ENCODE peak calls at places on chromosomes 7 and 10, in six cellular contexts. R is H54, O is A549, F is prostate gland, Y is body of pancreas, E is IMR-90. D is an unnamed sample.

GRCh38 chr7:44348300-44348699 is 22.9 kb upstream of the CAMK2B start:
- DNase-seq in O (peak; percentile 47), R (peak; percentile 70), E (peak; percentile 39), Y (no peak), F (no peak), D (peak; percentile 57)

GRCh38 chr10:71845410-71846406 is 5.3 kb downstream of the PSAP start:
- DNase-seq in R (no peak), E (peak; percentile 49), Y (peak; percentile 40), O (no peak), F (no peak), D (no peak)

GRCh38 chr7:27929127-27929526 is 189.2 kb downstream of the TAX1BP1 start:
- DNase-seq in R (no peak), Y (no peak), F (no peak), O (no peak), E (no peak), D (no peak)

GRCh38 chr10:132451506-132452215 is 54.7 kb downstream of the PWWP2B start:
- DNase-seq in F (no peak), O (no peak), Y (no peak), E (no peak), R (no peak), D (no peak)

GRCh38 chr10:44975487-44976331 is 2.9 kb downstream of the DEPP1 start:
- DNase-seq in Y (peak; percentile 93), F (no peak), E (peak; percentile 76), O (peak; percentile 21), R (peak; percentile 52), D (no peak)

GRCh38 chr10:3147117-3147820 is 25.3 kb downstream of the PITRM1 start:
- DNase-seq in Y (no peak), O (no peak), F (no peak), R (no peak), E (no peak), D (no peak)

GRCh38 chr10:98528166-98528784 is 81.5 kb upstream of the HPS1 start:
- DNase-seq in Y (no peak), R (no peak), E (peak; percentile 0), O (no peak), F (no peak), D (no peak)

GRCh38 chr10:76177945-76178344 is 746.5 kb downstream of the LRMDA start:
- DNase-seq in F (no peak), R (no peak), E (no peak), O (no peak), Y (no peak), D (no peak)

GRCh38 chr7:139995034-139995915 is 67.5 kb downstream of the PARP12 start:
- DNase-seq in E (peak; percentile 87), O (no peak), R (peak; percentile 51), F (no peak), Y (peak; percentile 56), D (no peak)

GRCh38 chr7:149218469-149219420 is 20.7 kb upstream of the ZNF212 start:
- DNase-seq in O (no peak), E (no peak), F (no peak), R (no peak), Y (no peak), D (no peak)

GRCh38 chr7:87687653-87688254 is 59.6 kb downstream of the RUNDC3B start:
- DNase-seq in F (no peak), R (no peak), O (no peak), E (no peak), Y (no peak), D (no peak)

GRCh38 chr7:151012921-151013347 is 11.4 kb downstream of the ATG9B start:
- DNase-seq in R (no peak), O (peak; percentile 54), Y (peak; percentile 45), F (no peak), E (no peak), D (peak; percentile 60)

GRCh38 chr10:111126981-111127848 is 50.4 kb downstream of the ADRA2A start:
- DNase-seq in Y (no peak), O (no peak), E (no peak), R (no peak), F (no peak), D (peak; percentile 86)

GRCh38 chr10:85105614-85106013 is 777.2 kb downstream of the CCSER2 start:
- DNase-seq in E (no peak), Y (peak; percentile 17), O (peak; percentile 5), F (no peak), R (no peak), D (no peak)

GRCh38 chr10:59276133-59276532 is 86.2 kb downstream of the FAM13C start:
- DNase-seq in O (no peak), E (no peak), Y (no peak), R (no peak), F (no peak), D (no peak)

GRCh38 chr10:5033061-5033770 is 29.6 kb upstream of the AKR1C2 start:
- DNase-seq in Y (no peak), F (no peak), E (peak; percentile 85), R (peak; percentile 21), O (peak; percentile 50), D (no peak)

GRCh38 chr7:18498327-18498726 is 2.8 kb downstream of the HDAC9 start:
- DNase-seq in O (no peak), F (no peak), Y (no peak), E (no peak), R (no peak), D (no peak)

GRCh38 chr10:77575271-77576006 is 62.2 kb downstream of the KCNMA1 start:
- DNase-seq in E (no peak), R (no peak), F (no peak), Y (no peak), O (no peak), D (no peak)

GRCh38 chr10:17387861-17388503 is 66.4 kb downstream of the ST8SIA6 start:
- DNase-seq in R (no peak), E (no peak), Y (peak; percentile 24), O (no peak), F (peak; percentile 85), D (no peak)

GRCh38 chr10:104802941-104803340 is 161.9 kb downstream of the SORCS3 start:
- DNase-seq in O (no peak), Y (no peak), E (no peak), F (no peak), R (no peak), D (no peak)

GRCh38 chr7:30904566-30904965 is 7.1 kb upstream of the AQP1 start:
- DNase-seq in F (no peak), E (no peak), O (no peak), Y (no peak), R (no peak), D (peak; percentile 11)

DNA sequence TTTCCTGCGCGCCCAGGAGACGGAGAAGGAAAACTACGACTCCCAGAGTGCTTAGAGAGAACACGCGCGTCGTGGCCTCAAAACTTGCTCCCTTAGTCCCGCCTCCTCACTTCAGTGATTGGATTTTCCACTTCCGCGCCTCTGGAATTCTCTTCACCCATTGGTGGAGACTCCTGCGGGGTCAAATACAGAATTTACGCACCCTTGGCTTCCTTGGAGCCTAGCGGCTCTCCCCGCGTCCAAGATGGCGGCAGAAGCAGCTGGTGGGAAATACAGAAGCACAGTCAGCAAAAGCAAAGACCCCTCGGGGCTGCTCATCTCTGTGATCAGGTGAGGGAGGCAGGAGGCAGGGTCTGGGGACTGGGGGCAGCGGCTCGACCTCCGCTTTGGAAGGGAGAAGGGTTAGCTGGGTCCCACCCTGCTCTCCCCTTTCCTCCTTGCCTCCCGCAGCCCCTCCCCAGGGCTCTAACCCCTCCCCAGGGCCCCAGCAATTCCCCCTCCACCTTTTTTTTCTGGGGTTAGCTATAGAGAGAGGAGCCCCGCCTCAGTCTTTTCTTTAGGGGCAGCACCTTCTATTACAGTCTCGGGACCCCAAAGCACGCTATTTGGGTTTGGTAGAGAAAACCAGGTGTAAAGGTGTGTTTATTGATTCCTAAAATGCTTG is at the start of gene EXOC4:
- DNase-seq in Y (peak; percentile 95), E (peak; percentile 97), F (peak; percentile 96), O (peak; percentile 97), R (peak; percentile 75), D (peak; percentile 98)
- TF ChIP-seq POLR2A in Y (peak; percentile 36), E (peak; percentile 66), F (peak; percentile 60), O (peak; percentile 71), R (peak; percentile 75), D (peak; percentile 78)

DNA sequence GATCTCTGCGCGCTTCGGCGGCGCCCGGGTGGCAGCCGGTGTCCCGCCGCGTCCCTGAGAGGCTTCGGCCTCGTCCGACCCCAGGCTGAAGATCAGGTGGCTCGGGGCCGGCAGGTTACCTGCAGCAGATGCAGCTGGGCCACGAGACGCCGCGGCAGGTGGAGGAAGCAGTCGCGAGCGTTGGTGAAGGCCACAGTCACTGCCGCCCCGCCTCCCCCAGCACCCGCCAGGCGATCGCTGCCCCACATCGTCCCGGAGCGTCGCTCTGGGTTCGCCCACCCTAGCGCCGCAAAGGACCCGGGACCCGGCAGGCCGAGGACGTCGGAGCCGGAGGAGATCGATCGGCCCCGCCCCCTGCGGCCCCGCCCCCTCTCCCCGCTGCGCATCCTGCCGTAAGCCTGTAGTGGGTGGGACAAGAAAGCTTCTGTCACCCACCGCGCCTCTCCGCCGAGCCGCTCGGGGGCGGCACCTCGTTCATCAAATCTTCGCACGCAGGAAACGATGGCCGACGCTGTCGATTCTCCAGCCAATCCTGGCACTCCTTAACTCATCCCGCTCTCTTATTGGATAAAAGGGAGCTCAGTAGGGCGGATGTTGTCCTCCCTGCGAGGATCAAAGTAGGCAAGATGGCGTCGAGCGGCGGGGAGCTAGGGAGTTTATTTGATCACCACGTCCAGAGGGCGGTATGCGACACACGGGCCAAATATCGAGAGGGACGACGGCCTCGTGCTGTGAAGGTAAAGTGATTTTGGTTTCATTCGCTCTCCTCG is at the start of the genes PEX1 and RBM48:
- DNase-seq in E (peak; percentile 99), R (peak; percentile 85), O (peak; percentile 99), Y (peak; percentile 96), F (peak; percentile 97), D (peak; percentile 99)
- TF ChIP-seq POLR2A in E (peak; percentile 89), R (peak; percentile 52), O (peak; percentile 56), Y (peak; percentile 11), F (peak; percentile 53), D (peak; percentile 87)

GRCh38 chr7:95434501-95435421 is at the start of gene PON2:
- DNase-seq in R (peak; percentile 83), F (peak; percentile 59), E (peak; percentile 72), Y (peak; percentile 81), O (peak; percentile 97), D (peak; percentile 84)
- TF ChIP-seq POLR2A in R (peak; percentile 93), F (peak; percentile 45), E (peak; percentile 69), Y (peak; percentile 60), O (peak; percentile 88), D (peak; percentile 85)

GRCh38 chr7:99493823-99494222 is 6.3 kb downstream of the ZNF394 start:
- DNase-seq in O (peak; percentile 35), R (no peak), F (no peak), E (no peak), Y (no peak), D (peak; percentile 12)
- TF ChIP-seq POLR2A in O (no peak), R (no peak), F (no peak), E (no peak), Y (no peak), D (no peak)

DNA sequence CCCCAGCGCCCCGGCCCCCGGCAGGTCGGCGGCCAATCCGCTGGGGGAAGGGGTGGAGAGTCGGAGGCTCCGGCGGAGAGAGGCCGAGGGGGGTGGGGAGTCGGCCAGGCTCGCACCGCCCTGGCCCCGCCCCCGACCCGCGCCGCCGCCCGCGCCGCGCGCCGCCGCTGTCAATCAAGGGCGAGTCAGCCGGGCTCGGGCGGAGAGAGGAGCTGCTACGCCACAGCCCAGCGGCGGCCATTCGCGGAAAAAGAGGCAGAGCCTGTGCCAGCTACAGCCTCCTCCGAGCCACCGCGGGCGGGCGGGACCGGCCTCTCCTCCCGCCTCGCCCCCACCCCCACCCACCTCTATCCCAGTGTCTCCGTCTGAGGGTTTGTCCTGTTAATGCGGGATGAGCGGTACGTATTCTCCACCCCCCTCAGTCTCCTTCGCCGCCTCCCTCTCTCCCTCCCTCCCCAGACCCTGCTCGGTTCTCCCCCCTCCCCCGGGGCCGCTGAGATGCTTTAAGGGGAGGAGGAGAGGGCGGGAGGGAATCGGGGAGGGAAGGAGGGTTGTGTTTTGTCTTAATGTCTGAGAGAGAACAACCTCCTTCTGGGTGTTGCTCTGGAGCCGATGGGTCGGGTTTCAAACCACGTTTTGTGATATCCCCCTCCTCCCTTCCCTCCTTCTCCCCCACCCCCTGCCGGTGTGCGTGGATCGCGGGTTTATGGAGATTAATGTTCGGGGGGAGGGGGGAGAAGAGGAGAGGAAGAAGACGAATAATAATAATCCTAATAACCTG is at the start of gene SP4:
- DNase-seq in F (peak; percentile 94), Y (peak; percentile 94), O (peak; percentile 94), R (peak; percentile 98), E (peak; percentile 91), D (peak; percentile 97)
- TF ChIP-seq POLR2A in F (peak; percentile 69), Y (peak; percentile 60), O (no peak), R (peak; percentile 37), E (peak; percentile 45), D (no peak)